ENCODE peak calls at places on chromosomes 16 and 17, in seven cellular contexts. J is thoracic aorta; N is activated naive CD4-positive, alpha-beta T cell; V is effector memory CD4-positive, alpha-beta T cell; S is HTR-8/SVneo; X is memory B cell; I is NCI-H774. M is an unnamed sample.

GRCh38 chr16:12976936-12977335 is 75.5 kb downstream of the SHISA9 start:
- DNase-seq in S (no peak), X (no peak), V (no peak), N (no peak), I (no peak), J (no peak), M (no peak)

GRCh38 chr17:29565643-29566472 is 979 bp downstream of the ABHD15 start:
- DNase-seq in V (peak), S (peak), J (no peak), X (no peak), N (peak), I (peak), M (no peak)

GRCh38 chr16:685967-686366 is 1.8 kb upstream of the JMJD8 start:
- DNase-seq in S (no peak), I (no peak), V (no peak), J (no peak), N (no peak), X (no peak), M (no peak)

GRCh38 chr17:74305865-74306654 is 20.0 kb upstream of the KIF19 start:
- DNase-seq in J (no peak), S (no peak), V (no peak), X (no peak), I (no peak), N (no peak), M (no peak)

GRCh38 chr16:88910284-88911147 is 44.1 kb upstream of the PABPN1L start:
- DNase-seq in V (no peak), X (no peak), N (no peak), S (no peak), I (no peak), J (no peak), M (no peak)

GRCh38 chr17:20174588-20175265 is 165.6 kb downstream of the SPECC1 start:
- DNase-seq in S (peak), V (no peak), X (no peak), I (no peak), N (no peak), J (no peak), M (peak)

GRCh38 chr17:21286066-21286770 is 1.7 kb downstream of the MAP2K3 start:
- DNase-seq in J (peak), S (peak), X (no peak), N (no peak), V (no peak), I (no peak), M (peak)

GRCh38 chr16:2770057-2770780 is 6.9 kb downstream of the ELOB start:
- DNase-seq in J (no peak), S (no peak), N (no peak), X (no peak), V (no peak), I (no peak), M (no peak)

GRCh38 chr17:78151514-78152008 is 5.4 kb downstream of the C17orf99 start:
- DNase-seq in N (no peak), S (no peak), X (no peak), J (no peak), I (no peak), V (no peak), M (no peak)

GRCh38 chr16:31860508-31860907 is 13.1 kb upstream of the ZNF267 start:
- DNase-seq in J (no peak), X (no peak), V (no peak), I (no peak), N (no peak), S (no peak), M (no peak)

GRCh38 chr16:79229371-79229770 is 371.2 kb downstream of the MAF start:
- DNase-seq in N (no peak), V (no peak), J (no peak), X (no peak), I (no peak), S (no peak), M (no peak)

GRCh38 chr16:51419768-51420167 is 268.7 kb upstream of the SALL1 start:
- DNase-seq in I (no peak), V (no peak), S (no peak), J (no peak), N (no peak), X (no peak), M (no peak)

GRCh38 chr17:7041607-7042506 is 2.0 kb downstream of the SLC16A11 start:
- DNase-seq in J (no peak), S (no peak), X (no peak), I (no peak), N (no peak), V (no peak), M (no peak)

GRCh38 chr17:44987194-44987882 is 19.2 kb upstream of the C1QL1 start:
- DNase-seq in N (no peak), V (no peak), J (no peak), I (no peak), S (no peak), X (no peak), M (no peak)

GRCh38 chr17:9768381-9768934 is 22.9 kb downstream of the DHRS7C start:
- DNase-seq in X (no peak), N (no peak), I (no peak), V (no peak), J (no peak), S (peak), M (no peak)

GRCh38 chr16:52446076-52446475 is 100.9 kb downstream of the TOX3 start:
- DNase-seq in N (no peak), X (no peak), I (no peak), V (no peak), S (no peak), J (no peak), M (peak)

GRCh38 chr17:75487351-75488070 is 27.8 kb downstream of the CASKIN2 start:
- DNase-seq in S (no peak), V (no peak), J (no peak), N (peak), X (no peak), I (no peak), M (no peak)

GRCh38 chr17:66467766-66468165 is 165.4 kb downstream of the PRKCA start:
- DNase-seq in S (no peak), N (no peak), J (no peak), V (no peak), X (no peak), I (no peak), M (no peak)

GRCh38 chr17:78971764-78972506 is 7.8 kb downstream of the LGALS3BP start:
- DNase-seq in V (no peak), X (no peak), I (no peak), S (no peak), N (no peak), J (no peak), M (no peak)

GRCh38 chr17:40903129-40903847 is 18.2 kb upstream of the KRT20 start:
- DNase-seq in N (no peak), X (no peak), S (peak), V (no peak), J (no peak), I (peak), M (no peak)

GRCh38 chr16:27769561-27770222 is 219.7 kb downstream of the KATNIP start:
- DNase-seq in V (no peak), N (no peak), J (no peak), X (no peak), S (no peak), I (no peak), M (peak)

GRCh38 chr17:74243013-74243755 is 29.8 kb downstream of the TTYH2 start:
- DNase-seq in N (no peak), S (no peak), J (no peak), V (no peak), X (no peak), I (no peak), M (no peak)

GRCh38 chr16:29848420-29849297 is 14.4 kb downstream of the CDIPT start:
- DNase-seq in N (peak), S (peak), I (peak), J (no peak), X (peak), V (peak), M (no peak)

GRCh38 chr17:80850109-80850508 is 141.5 kb upstream of the CHMP6 start:
- DNase-seq in I (no peak), S (no peak), N (no peak), J (no peak), V (no peak), X (no peak), M (no peak)

GRCh38 chr17:8382052-8382879 is 727 bp downstream of the RPL26 start:
- DNase-seq in S (no peak), I (no peak), N (no peak), V (no peak), J (no peak), X (no peak), M (no peak)

GRCh38 chr16:74667215-74667765 is 613 bp upstream of the RFWD3 start:
- DNase-seq in V (no peak), I (peak), J (no peak), S (no peak), X (peak), N (no peak), M (no peak)

GRCh38 chr17:17809527-17810373 is 27.0 kb downstream of the SREBF1 start:
- DNase-seq in X (no peak), V (no peak), S (no peak), J (no peak), I (no peak), N (no peak), M (no peak)

GRCh38 chr16:90046122-90046970 is 27.1 kb upstream of the DBNDD1 start:
- DNase-seq in I (no peak), N (no peak), J (no peak), V (no peak), S (no peak), X (no peak), M (no peak)

GRCh38 chr17:75011788-75012319 is 616 bp upstream of the MRPL58 start:
- DNase-seq in I (peak), S (no peak), J (no peak), N (no peak), X (no peak), V (no peak), M (no peak)

GRCh38 chr16:75764154-75764768 is 38.0 kb upstream of the CPHXL start:
- DNase-seq in N (peak), S (peak), I (peak), X (peak), V (peak), J (no peak), M (peak)

GRCh38 chr17:58753026-58753425 is 2.6 kb upstream of the PPM1E start:
- DNase-seq in V (no peak), I (no peak), N (no peak), X (no peak), J (no peak), S (no peak), M (no peak)

GRCh38 chr16:56742030-56742984 is 12.4 kb downstream of the NUP93 start:
- DNase-seq in J (no peak), N (no peak), I (no peak), X (no peak), V (no peak), S (peak), M (peak)

GRCh38 chr17:65137076-65137935 is at the start of gene RGS9:
- DNase-seq in X (peak), V (peak), N (peak), S (peak), J (peak), I (peak), M (peak)

GRCh38 chr17:13395346-13395745 is 206.4 kb downstream of the HS3ST3A1 start:
- DNase-seq in X (no peak), J (no peak), I (no peak), S (no peak), V (no peak), N (no peak), M (no peak)

GRCh38 chr16:495127-495748 is 32.3 kb upstream of the CAPN15 start:
- DNase-seq in V (no peak), N (no peak), J (no peak), X (no peak), S (peak), I (no peak), M (no peak)

GRCh38 chr17:46192484-46193245 is 564 bp downstream of the KANSL1 start:
- DNase-seq in N (peak), S (peak), X (peak), V (peak), J (peak), I (peak), M (no peak)

GRCh38 chr17:49234509-49235080 is 4.0 kb upstream of the PHOSPHO1 start:
- DNase-seq in N (no peak), V (no peak), X (no peak), J (no peak), S (no peak), I (no peak), M (no peak)

GRCh38 chr17:8005951-8006730 is 3.7 kb downstream of the GUCY2D start:
- DNase-seq in N (no peak), J (no peak), I (no peak), V (no peak), S (no peak), X (no peak), M (no peak)

GRCh38 chr17:9022553-9023388 is 1.5 kb downstream of the NTN1 start:
- DNase-seq in N (no peak), I (no peak), X (no peak), V (no peak), J (no peak), S (no peak), M (no peak)